ENCODE peak calls at places on chromosomes 12 and 14, in eight cellular contexts. K is uterus, L is ovary, G is vagina, U is upper lobe of left lung, M is tibial nerve, W is A549, I is heart left ventricle. S is an unnamed sample.
A peak's percentile ranks its signal among the peaks of the same experiment; 100 is the strongest.

GRCh38 chr12:52360106-52360662 is 7.1 kb downstream of the KRT85 start:
- DNase-seq in G (no peak), M (no peak), K (no peak), U (no peak), W (no peak), I (no peak), L (no peak), S (no peak)

GRCh38 chr12:132866251-132866828 is 21.1 kb downstream of the CHFR start:
- DNase-seq in L (peak; percentile 27), G (no peak), K (no peak), I (no peak), W (no peak), M (no peak), U (no peak), S (no peak)

GRCh38 chr12:77120156-77120555 is 54.8 kb upstream of the E2F7 start:
- DNase-seq in U (no peak), W (no peak), L (no peak), M (no peak), K (no peak), G (no peak), I (no peak), S (no peak)

GRCh38 chr12:65685514-65685913 is 138.8 kb upstream of the HMGA2 start:
- DNase-seq in K (no peak), L (no peak), I (no peak), U (no peak), W (no peak), M (no peak), G (no peak), S (no peak)

GRCh38 chr12:48004941-48005749 is 869 bp upstream of the COL2A1 start:
- DNase-seq in K (no peak), L (no peak), U (peak; percentile 41), I (no peak), W (no peak), G (no peak), M (no peak), S (no peak)

GRCh38 chr12:58154359-58154758 is 213.0 kb downstream of the ATP23 start:
- DNase-seq in L (no peak), G (no peak), K (no peak), M (no peak), W (no peak), I (no peak), U (no peak), S (no peak)

GRCh38 chr12:66240106-66240820 is 51.2 kb downstream of the IRAK3 start:
- DNase-seq in W (no peak), U (no peak), K (no peak), L (no peak), M (no peak), I (no peak), G (no peak), S (no peak)

GRCh38 chr12:57813971-57814771 is 4.4 kb downstream of the AVIL start:
- DNase-seq in I (no peak), W (no peak), M (no peak), G (no peak), K (peak; percentile 44), U (no peak), L (no peak), S (no peak)

GRCh38 chr14:54606631-54607133 is 39.8 kb downstream of the SAMD4A start:
- DNase-seq in G (no peak), K (no peak), L (no peak), W (no peak), I (peak; percentile 59), U (no peak), M (no peak), S (no peak)

GRCh38 chr14:104601786-104602185 is 2.8 kb downstream of the TMEM179 start:
- DNase-seq in G (no peak), M (no peak), W (no peak), I (no peak), U (no peak), K (no peak), L (peak; percentile 12), S (no peak)

GRCh38 chr12:77648716-77649115 is 182.0 kb upstream of the NAV3 start:
- DNase-seq in K (no peak), M (no peak), G (no peak), W (no peak), U (no peak), L (no peak), I (no peak), S (no peak)

GRCh38 chr12:26651566-26652188 is 181.3 kb downstream of the ITPR2 start:
- DNase-seq in G (no peak), K (peak; percentile 35), M (peak; percentile 80), L (peak; percentile 63), I (peak; percentile 26), U (no peak), W (peak; percentile 71), S (no peak)

GRCh38 chr12:105850103-105850968 is 288.4 kb downstream of the NUAK1 start:
- DNase-seq in U (no peak), L (no peak), G (no peak), W (no peak), M (no peak), I (no peak), K (no peak), S (no peak)

GRCh38 chr14:104295681-104296387 is 157.4 kb downstream of the KIF26A start:
- DNase-seq in K (no peak), W (no peak), M (no peak), L (peak; percentile 20), U (peak; percentile 49), I (no peak), G (no peak), S (peak; percentile 13)

GRCh38 chr12:49039421-49040363 is 20.9 kb downstream of the KMT2D start:
- DNase-seq in I (no peak), K (no peak), M (no peak), L (no peak), W (no peak), U (no peak), G (no peak), S (no peak)

GRCh38 chr14:22884721-22885523 is 1.9 kb downstream of the REM2 start:
- DNase-seq in I (no peak), M (no peak), U (no peak), K (no peak), L (no peak), W (no peak), G (no peak), S (no peak)

GRCh38 chr14:22887990-22888378 is 5.0 kb downstream of the REM2 start:
- DNase-seq in W (no peak), U (no peak), I (no peak), K (no peak), M (no peak), L (no peak), G (no peak), S (no peak)

GRCh38 chr14:22885975-22886374 is 3.0 kb downstream of the REM2 start:
- DNase-seq in K (no peak), U (no peak), I (no peak), W (no peak), G (no peak), M (no peak), L (no peak), S (no peak)

GRCh38 chr14:22887260-22887989 is 4.4 kb downstream of the REM2 start:
- DNase-seq in I (no peak), L (peak; percentile 76), U (no peak), K (peak; percentile 52), M (peak; percentile 25), W (peak; percentile 67), G (no peak), S (no peak)

GRCh38 chr14:22886500-22887259 is 3.7 kb downstream of the REM2 start:
- DNase-seq in I (peak; percentile 72), W (peak; percentile 66), K (peak; percentile 80), L (peak; percentile 79), M (peak; percentile 29), U (peak; percentile 96), G (no peak), S (no peak)
- TF ChIP-seq POLR2A in I (peak; percentile 17), W (peak; percentile 65), K (no peak), L (peak; percentile 30), M (no peak), U (no peak), G (no peak), S (no peak)

GRCh38 chr14:70754989-70755388 is 54.3 kb downstream of the MAP3K9 start:
- DNase-seq in K (no peak), W (no peak), I (no peak), G (no peak), M (no peak), U (no peak), L (no peak), S (no peak)
- TF ChIP-seq CTCF in K (no peak), W (no peak), I (no peak), G (no peak), M (no peak), U (no peak), L (no peak), S (no peak)

DNA sequence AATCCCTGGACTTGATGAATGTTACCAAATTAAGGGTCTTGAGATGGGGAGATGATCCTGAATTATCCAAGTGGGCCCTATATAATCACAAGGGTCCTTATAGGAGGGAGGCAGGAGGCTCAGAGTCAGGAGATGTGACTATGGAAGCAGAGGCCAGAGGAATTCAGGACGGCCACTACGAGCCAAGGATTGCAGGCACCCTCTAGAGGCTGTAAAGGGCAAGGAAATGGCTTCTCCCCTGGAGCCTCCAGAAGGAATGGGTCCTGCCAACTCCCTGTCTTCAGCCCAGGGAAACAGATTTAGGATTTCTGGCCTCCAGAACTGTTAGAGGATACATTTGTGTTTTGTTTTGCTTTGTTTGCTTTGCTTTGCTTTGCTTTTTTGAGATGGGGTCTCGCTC is 8.8 kb downstream of the BDKRB1 start:
- DNase-seq in I (no peak), K (no peak), U (no peak), M (no peak), G (no peak), L (no peak), W (no peak), S (no peak)
- H3K4me1 ChIP-seq in I (no peaks in the 10 kb centered on the region), K (peaks cover 6% of the 10 kb centered on the region), U (peaks cover 5% of the 10 kb centered on the region), M (no peaks in the 10 kb centered on the region), G (peaks cover 57% of the 10 kb centered on the region), L (no peaks in the 10 kb centered on the region), W (peaks cover 49% of the 10 kb centered on the region), S (no peaks in the 10 kb centered on the region)

GRCh38 chr12:110342157-110342556 is 61.1 kb downstream of the ATP2A2 start:
- DNase-seq in M (no peak), L (no peak), U (no peak), G (no peak), I (no peak), W (no peak), K (no peak), S (no peak)
- TF ChIP-seq POLR2A in M (no peak), L (no peak), U (no peak), G (no peak), I (no peak), W (no peak), K (no peak), S (no peak)

GRCh38 chr12:18552829-18553228 is 185.0 kb downstream of the PLCZ1 start:
- DNase-seq in G (no peak), U (no peak), W (no peak), K (no peak), M (no peak), I (no peak), L (no peak), S (no peak)
- TF ChIP-seq CTCF in G (no peak), U (no peak), W (peak; percentile 12), K (no peak), M (no peak), I (peak; percentile 30), L (no peak), S (no peak)

GRCh38 chr14:51865953-51866747 is 5.7 kb downstream of the GNG2 start:
- DNase-seq in M (no peak), W (no peak), I (no peak), U (no peak), L (no peak), K (no peak), G (no peak), S (no peak)
- H3K4me1 ChIP-seq in M (peaks cover 20% of the 10 kb centered on the region), W (no peaks in the 10 kb centered on the region), I (peaks cover under 1% of the 10 kb centered on the region), U (peaks cover 6% of the 10 kb centered on the region), L (peaks cover 6% of the 10 kb centered on the region), K (no peaks in the 10 kb centered on the region), G (peaks cover 4% of the 10 kb centered on the region), S (no peaks in the 10 kb centered on the region)